ENCODE peak calls at places on chromosome 4, in four cellular contexts. O is K562, B is PC-3, A is H1. N is an unnamed sample. For H3K4me1, the result is how much of the 10 kb centered on the place peaks cover.

GRCh38 chr4:48653217-48654014 is 126.7 kb downstream of the FRYL start:
- DNase-seq in A (no peak), O (no peak), B (no peak), N (no peak)

GRCh38 chr4:64158648-64159326 is 250.5 kb downstream of the TECRL start:
- DNase-seq in O (peak), A (no peak), B (peak), N (peak)

GRCh38 chr4:89134775-89135319 is 23.5 kb downstream of the TIGD2 start:
- DNase-seq in B (no peak), O (no peak), A (no peak), N (peak)

GRCh38 chr4:98642991-98643426 is 15.4 kb downstream of the TSPAN5 start:
- DNase-seq in A (no peak), O (no peak), B (peak), N (no peak)

GRCh38 chr4:19455850-19456602 is 795.7 kb upstream of the SLIT2 start:
- DNase-seq in B (peak), O (no peak), A (no peak), N (no peak)

GRCh38 chr4:122854444-122854843 is 27.8 kb downstream of the FGF2 start:
- DNase-seq in O (no peak), B (no peak), A (no peak), N (no peak)

GRCh38 chr4:44256414-44256813 is 192.2 kb downstream of the KCTD8 start:
- DNase-seq in A (peak), B (peak), O (no peak), N (no peak)

GRCh38 chr4:188941524-188942109 is 802.4 kb downstream of the TRIML1 start:
- DNase-seq in A (no peak), B (peak), O (no peak), N (peak)

GRCh38 chr4:159764343-159764952 is 661.6 kb downstream of the RAPGEF2 start:
- DNase-seq in A (peak), O (peak), B (peak), N (peak)

GRCh38 chr4:101367201-101367600 is 19.9 kb upstream of the PPP3CA start:
- DNase-seq in B (peak), A (no peak), O (no peak), N (no peak)

GRCh38 chr4:53656421-53656981 is 65.2 kb upstream of the LNX1 start:
- DNase-seq in O (no peak), A (no peak), B (peak), N (no peak)

GRCh38 chr4:119537586-119537985 is 91.0 kb downstream of the PDE5A start:
- DNase-seq in A (no peak), B (no peak), O (no peak), N (no peak)

GRCh38 chr4:11618666-11619282 is 190.1 kb upstream of the HS3ST1 start:
- DNase-seq in O (no peak), A (no peak), B (no peak), N (no peak)

GRCh38 chr4:6804082-6804752 is 21.7 kb downstream of the KIAA0232 start:
- DNase-seq in A (no peak), B (no peak), O (no peak), N (no peak)
- H3K4me1 ChIP-seq in A (under half), B (under half), O (under half), N (under half)

GRCh38 chr4:90419124-90419711 is 292.0 kb downstream of the CCSER1 start:
- DNase-seq in O (no peak), A (no peak), B (peak), N (no peak)
- TF ChIP-seq CTCF in O (no peak), A (no peak), B (peak), N (peak)

GRCh38 chr4:1358421-1359160 is 11.6 kb downstream of the UVSSA start:
- DNase-seq in O (no peak), B (no peak), A (no peak), N (no peak)
- H3K9ac ChIP-seq in O (no peak), B (no peak), A (no peak), N (no peak)

DNA sequence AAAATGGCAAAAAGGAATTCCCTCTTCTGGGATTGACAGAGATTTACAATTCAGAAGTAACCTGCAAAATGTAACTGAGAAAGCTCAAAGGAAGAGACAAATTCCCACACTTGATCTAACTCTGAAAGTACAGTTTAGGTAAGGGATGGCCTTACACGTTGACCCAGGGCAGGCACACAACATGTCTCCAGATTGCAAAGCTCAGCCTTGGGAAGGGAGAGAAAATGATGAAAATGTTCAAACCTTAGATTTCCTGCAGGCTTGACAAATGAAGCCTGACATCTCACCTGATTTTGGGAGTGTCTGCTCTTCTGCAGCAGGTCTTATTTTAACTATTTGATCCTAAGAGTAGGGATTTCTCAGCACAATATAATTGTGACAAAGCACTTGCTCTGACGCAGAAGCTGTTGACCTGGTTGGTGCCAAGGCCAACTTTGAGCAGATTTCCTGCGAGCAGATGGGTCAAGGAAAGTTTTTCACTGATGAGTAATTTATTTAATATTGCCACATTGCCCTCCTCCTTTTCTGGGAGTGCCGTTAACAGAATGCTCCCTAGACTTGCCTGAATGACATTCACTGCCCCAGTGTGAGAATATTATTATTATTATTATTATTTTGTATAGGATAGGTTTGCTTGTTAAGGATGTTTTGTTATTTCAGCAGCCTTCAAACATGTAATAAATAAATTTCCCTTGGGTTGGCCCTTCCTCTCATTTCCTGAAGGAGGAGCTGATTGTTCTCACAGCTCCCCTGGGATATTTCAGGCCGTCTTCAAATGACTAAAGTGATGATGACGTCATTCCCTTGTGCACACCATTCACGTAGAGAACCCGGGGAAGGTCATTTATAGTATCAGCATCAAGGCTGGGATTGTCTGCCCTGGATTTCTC is 157.1 kb downstream of the VEGFC start:
- DNase-seq in A (no peak), B (peak), O (no peak), N (no peak)
- H3K4me1 ChIP-seq in A (under half), B (under half), O (under half), N (under half)

DNA sequence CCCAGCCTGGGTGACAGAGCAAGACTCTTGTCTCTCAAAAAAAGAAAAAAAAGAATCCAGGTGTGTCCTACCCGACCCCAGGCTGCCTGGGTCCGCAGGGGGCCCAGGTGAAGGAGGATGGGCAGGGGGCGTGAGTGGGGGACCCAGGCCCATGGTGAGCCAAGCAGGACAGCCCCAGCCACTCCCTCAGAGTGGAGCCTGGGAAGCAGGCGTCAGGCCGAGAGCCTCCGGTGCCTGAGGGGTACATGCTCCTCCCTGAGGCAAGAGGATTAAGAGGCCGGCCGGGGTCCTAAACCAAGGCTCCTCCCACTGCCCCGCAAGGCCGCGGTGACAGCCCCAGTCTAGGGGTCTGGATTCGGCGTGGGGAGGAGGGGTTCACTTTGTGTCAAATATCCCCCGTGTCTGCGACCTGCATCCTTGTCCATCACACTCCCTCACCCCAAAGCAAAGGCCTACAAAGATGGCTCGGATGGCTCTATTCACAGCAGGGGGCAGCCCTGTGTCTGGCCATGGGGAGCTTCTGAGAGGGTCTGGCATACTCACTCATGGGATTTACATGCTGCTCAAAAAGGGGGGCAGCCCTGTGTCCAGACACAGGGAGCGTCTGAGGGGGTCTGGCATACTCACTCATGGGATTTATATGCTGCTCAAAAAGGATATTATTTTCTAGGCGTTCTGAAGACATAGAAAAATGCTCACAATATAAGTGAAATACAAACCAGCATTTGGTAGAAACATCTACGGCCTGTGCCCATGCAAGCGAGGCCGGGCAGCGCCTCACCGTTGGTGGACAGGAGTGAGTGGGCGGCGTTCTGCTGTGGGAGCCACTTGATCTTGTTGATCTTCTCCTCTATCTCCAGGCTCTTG is 94.6 kb downstream of the PPP2R2C start:
- DNase-seq in O (no peak), A (no peak), B (no peak), N (no peak)
- TF ChIP-seq CTCF in O (no peak), A (no peak), B (no peak), N (no peak)

DNA sequence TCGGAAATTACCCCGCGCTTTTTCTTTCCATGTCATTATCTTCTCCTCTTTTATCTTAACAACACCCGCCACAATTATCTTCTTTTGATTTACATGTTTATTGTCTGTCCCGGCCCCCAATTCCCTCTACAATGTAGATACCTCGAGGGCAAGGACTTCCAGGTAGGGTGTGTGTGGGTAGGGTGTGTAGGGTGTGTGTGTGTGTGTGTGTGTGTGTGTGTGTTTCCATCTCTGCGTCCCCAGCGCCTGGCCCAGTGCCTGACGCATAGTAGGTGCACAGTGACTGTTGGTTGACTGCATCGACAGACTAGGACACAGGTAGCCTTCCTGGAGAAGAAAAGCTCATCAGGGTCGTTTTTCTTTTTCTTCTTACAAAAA is 103.1 kb downstream of the UCHL1 start:
- DNase-seq in B (no peak), O (no peak), A (no peak), N (no peak)
- H3K9ac ChIP-seq in B (peak), O (no peak), A (no peak), N (no peak)

DNA sequence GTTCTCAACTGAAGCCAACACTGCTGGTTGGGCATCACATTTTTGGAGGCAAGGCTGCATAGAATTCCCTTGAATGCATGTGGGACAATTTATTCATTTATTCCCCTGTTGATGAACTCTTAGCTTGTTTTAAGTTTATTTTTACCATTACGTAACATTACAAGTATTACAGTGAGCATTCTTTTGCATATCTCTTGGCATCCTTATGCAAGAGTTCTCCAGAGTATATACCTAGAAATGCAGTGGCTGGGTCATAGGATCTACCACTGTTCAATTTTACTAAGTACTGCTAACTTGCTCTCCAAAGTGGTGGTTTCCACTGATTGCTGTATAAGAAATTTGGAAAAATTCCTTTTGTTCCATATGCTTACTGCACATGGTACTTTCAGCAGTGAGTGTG is 66.5 kb downstream of the UCHL1 start:
- DNase-seq in A (no peak), B (no peak), O (no peak), N (no peak)
- H3K4me1 ChIP-seq in A (under half), B (under half), O (under half), N (under half)

DNA sequence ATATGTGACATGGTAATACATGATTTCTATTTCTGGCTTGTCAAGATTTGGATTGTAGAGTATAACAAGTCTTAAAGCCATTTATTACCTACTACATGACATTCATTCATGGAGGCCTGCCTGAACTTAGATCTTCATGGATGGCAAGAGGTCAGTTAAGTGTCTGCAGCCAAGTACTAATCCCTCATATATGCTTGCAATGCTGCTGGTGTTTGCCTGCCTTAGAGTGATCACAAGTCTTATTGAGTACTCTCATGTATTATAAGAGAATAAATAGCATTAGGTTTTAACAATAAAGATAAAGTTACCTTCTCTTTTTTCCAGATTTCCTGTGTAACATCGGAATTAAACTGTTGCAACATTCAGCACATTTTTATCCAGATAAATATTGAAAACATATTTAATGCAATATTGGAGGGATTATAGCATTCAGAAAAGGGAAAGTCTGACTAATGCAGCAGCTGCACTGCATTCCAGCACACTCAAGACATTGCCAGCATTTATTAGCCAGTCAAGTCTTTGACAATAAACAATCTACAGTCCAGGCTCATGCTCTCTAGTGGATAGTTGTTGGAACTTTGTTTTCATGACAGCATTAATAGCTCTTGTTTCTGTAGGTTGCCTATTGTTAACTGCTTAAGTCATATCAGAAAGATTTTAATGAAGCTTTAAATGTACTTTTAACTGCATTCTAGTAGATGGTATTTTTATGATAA is 737.1 kb downstream of the FAT4 start:
- DNase-seq in B (peak), A (no peak), O (no peak), N (no peak)
- TF ChIP-seq CTCF in B (no peak), A (no peak), O (no peak), N (no peak)

DNA sequence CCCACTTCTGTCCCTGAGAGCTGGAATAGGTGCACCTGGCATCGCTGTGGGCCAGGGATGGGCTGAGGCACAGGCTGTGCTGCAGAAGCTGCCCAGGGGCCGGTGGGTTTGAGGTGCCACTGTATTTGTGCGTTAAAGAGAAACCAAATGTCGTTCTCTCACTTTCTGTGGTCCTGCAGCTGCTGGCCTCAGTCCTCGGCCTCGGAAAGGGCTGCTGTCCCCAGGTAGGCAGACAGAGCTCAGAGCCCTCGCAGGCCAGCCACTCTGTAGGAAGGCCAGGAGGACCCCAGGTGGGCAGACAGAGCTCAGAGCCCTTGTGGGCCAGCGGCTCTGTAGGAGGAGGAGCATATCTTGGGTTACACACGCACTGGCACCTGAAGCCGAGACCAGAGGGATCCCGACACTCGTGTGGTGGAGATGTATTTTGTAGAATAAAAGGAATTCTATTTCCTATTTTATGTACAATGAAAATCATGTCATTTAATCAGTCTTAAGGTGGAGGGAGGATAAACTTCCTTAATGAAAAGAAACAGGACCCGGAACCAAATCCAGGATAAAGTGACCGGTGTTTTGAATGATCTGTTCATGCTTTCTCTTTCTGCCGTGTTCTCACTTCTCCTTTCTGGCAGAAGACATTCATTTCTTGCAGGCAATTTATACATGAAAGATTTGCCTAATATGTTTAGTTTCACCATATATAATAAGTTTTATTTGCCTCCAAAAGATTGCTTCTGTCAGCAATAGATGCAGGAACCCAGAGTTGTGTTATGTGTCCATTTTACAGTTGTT is 54.4 kb upstream of the HGFAC start:
- DNase-seq in B (no peak), A (no peak), O (no peak), N (no peak)
- H3K9ac ChIP-seq in B (peak), A (no peak), O (no peak), N (peak)